ENCODE peak calls at places on chromosome 5, in five cellular contexts. One of them, this sample, is unnamed. For H3K4me1, the result is how much of the 10 kb centered on the place peaks cover.

GRCh38 chr5:154038241-154038603 is 488 bp downstream of the FAM114A2 start:
- DNase-seq in lower lobe of right lung: no peak
- DNase-seq in heart left ventricle: peak
- DNase-seq in tibial artery: no peak
- DNase-seq in uterus: peak
- DNase-seq in this sample: no peak

GRCh38 chr5:88772831-88773230 is 110.2 kb downstream of the MEF2C start:
- DNase-seq in tibial artery: no peak
- DNase-seq in lower lobe of right lung: no peak
- DNase-seq in heart left ventricle: no peak
- DNase-seq in uterus: no peak
- DNase-seq in this sample: no peak

GRCh38 chr5:61450170-61450815 is 118.2 kb downstream of the ZSWIM6 start:
- DNase-seq in uterus: no peak
- DNase-seq in tibial artery: no peak
- DNase-seq in heart left ventricle: no peak
- DNase-seq in lower lobe of right lung: no peak
- DNase-seq in this sample: no peak

GRCh38 chr5:62473209-62473608 is 60.6 kb downstream of the IPO11 start:
- DNase-seq in uterus: no peak
- DNase-seq in lower lobe of right lung: no peak
- DNase-seq in tibial artery: no peak
- DNase-seq in heart left ventricle: no peak
- DNase-seq in this sample: no peak

GRCh38 chr5:1176473-1177391 is 24.7 kb upstream of the SLC6A19 start:
- DNase-seq in heart left ventricle: peak
- DNase-seq in lower lobe of right lung: peak
- DNase-seq in uterus: no peak
- DNase-seq in tibial artery: no peak
- DNase-seq in this sample: peak

GRCh38 chr5:140324041-140324833 is 21.3 kb upstream of the PFDN1 start:
- DNase-seq in lower lobe of right lung: no peak
- DNase-seq in uterus: no peak
- DNase-seq in heart left ventricle: no peak
- DNase-seq in tibial artery: no peak
- DNase-seq in this sample: no peak

GRCh38 chr5:38695021-38695961 is 138.8 kb upstream of the LIFR start:
- DNase-seq in uterus: no peak
- DNase-seq in lower lobe of right lung: no peak
- DNase-seq in heart left ventricle: no peak
- DNase-seq in tibial artery: no peak
- DNase-seq in this sample: no peak

GRCh38 chr5:103428411-103428871 is 134.1 kb downstream of the NUDT12 start:
- DNase-seq in heart left ventricle: peak
- DNase-seq in lower lobe of right lung: no peak
- DNase-seq in tibial artery: no peak
- DNase-seq in uterus: no peak
- DNase-seq in this sample: peak

GRCh38 chr5:18992264-18992663 is 995.7 kb downstream of the CDH18 start:
- DNase-seq in heart left ventricle: no peak
- DNase-seq in tibial artery: no peak
- DNase-seq in lower lobe of right lung: no peak
- DNase-seq in uterus: no peak
- DNase-seq in this sample: no peak

GRCh38 chr5:96687812-96688453 is 25.8 kb downstream of the CAST start:
- DNase-seq in lower lobe of right lung: no peak
- DNase-seq in heart left ventricle: no peak
- DNase-seq in tibial artery: no peak
- DNase-seq in uterus: no peak
- DNase-seq in this sample: no peak

GRCh38 chr5:73540192-73540591 is 25.2 kb downstream of the ANKRA2 start:
- DNase-seq in tibial artery: no peak
- DNase-seq in lower lobe of right lung: no peak
- DNase-seq in uterus: no peak
- DNase-seq in heart left ventricle: no peak
- DNase-seq in this sample: no peak
- H3K4me1 ChIP-seq in tibial artery: under half
- H3K4me1 ChIP-seq in lower lobe of right lung: under half
- H3K4me1 ChIP-seq in uterus: under half
- H3K4me1 ChIP-seq in heart left ventricle: under half
- H3K4me1 ChIP-seq in this sample: under half

GRCh38 chr5:180869587-180869986 is 8.5 kb upstream of the ZFP62 start:
- DNase-seq in heart left ventricle: no peak
- DNase-seq in uterus: no peak
- DNase-seq in lower lobe of right lung: no peak
- DNase-seq in tibial artery: no peak
- DNase-seq in this sample: no peak

GRCh38 chr5:180868960-180869359 is 7.9 kb upstream of the ZFP62 start:
- DNase-seq in uterus: peak
- DNase-seq in tibial artery: peak
- DNase-seq in heart left ventricle: peak
- DNase-seq in lower lobe of right lung: peak
- DNase-seq in this sample: peak

GRCh38 chr5:180866296-180866695 is 5.2 kb upstream of the ZFP62 start:
- DNase-seq in tibial artery: no peak
- DNase-seq in lower lobe of right lung: no peak
- DNase-seq in uterus: no peak
- DNase-seq in heart left ventricle: no peak
- DNase-seq in this sample: no peak

GRCh38 chr5:180870669-180871068 is 9.6 kb upstream of the ZFP62 start:
- DNase-seq in tibial artery: no peak
- DNase-seq in heart left ventricle: no peak
- DNase-seq in lower lobe of right lung: no peak
- DNase-seq in uterus: no peak
- DNase-seq in this sample: no peak

GRCh38 chr5:180866985-180867384 is 5.9 kb upstream of the ZFP62 start:
- DNase-seq in uterus: no peak
- DNase-seq in tibial artery: no peak
- DNase-seq in heart left ventricle: no peak
- DNase-seq in lower lobe of right lung: no peak
- DNase-seq in this sample: no peak
- H3K4me3 ChIP-seq in uterus: no peak
- H3K4me3 ChIP-seq in tibial artery: no peak
- H3K4me3 ChIP-seq in heart left ventricle: no peak
- H3K4me3 ChIP-seq in lower lobe of right lung: no peak
- H3K4me3 ChIP-seq in this sample: no peak

DNA sequence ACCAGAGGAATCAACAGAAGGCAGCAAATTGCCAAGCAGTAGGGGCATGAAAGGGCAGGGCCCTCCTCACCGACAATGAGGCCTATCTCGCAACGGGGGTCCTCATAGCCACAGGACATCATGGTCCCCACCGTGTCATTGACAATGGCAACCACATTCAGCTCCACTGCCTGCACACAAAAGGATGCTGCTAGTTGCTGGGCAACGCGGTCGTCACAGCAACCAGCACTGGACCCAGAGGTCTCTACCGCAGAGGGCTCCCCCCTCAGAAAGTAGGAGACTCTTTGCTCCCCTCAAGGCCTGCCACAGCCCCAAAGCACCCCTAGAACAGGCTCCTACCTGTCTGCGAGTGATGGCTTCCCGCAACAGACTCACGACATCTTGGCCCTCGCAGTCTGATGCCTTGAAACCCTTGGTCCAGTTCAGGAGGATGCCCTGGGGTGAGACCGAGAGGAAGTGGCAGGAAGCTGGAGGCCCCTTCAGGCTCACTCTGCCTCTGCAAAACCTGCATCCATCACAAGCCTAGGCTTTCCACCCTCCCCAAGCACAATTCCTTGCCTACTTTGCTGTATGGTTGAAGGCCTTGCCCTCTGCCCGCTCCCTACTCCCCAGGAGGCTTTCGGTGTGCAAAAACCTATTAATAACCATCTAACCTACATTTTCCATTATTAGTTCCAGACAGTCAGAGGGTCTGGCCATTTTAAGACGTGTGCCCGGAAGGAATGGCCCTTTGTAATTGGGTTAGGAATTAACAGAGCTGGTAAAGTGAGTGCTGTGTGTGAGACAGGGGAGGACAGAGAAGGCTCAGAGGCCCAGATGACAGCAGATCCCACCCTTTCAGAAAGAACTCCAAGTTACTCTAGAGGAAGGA is 15.2 kb downstream of the HK3 start:
- DNase-seq in uterus: no peak
- DNase-seq in heart left ventricle: no peak
- DNase-seq in tibial artery: no peak
- DNase-seq in lower lobe of right lung: peak
- DNase-seq in this sample: no peak
- TF ChIP-seq CTCF in uterus: no peak
- TF ChIP-seq CTCF in heart left ventricle: no peak
- TF ChIP-seq CTCF in tibial artery: no peak
- TF ChIP-seq CTCF in lower lobe of right lung: no peak
- TF ChIP-seq CTCF in this sample: no peak

DNA sequence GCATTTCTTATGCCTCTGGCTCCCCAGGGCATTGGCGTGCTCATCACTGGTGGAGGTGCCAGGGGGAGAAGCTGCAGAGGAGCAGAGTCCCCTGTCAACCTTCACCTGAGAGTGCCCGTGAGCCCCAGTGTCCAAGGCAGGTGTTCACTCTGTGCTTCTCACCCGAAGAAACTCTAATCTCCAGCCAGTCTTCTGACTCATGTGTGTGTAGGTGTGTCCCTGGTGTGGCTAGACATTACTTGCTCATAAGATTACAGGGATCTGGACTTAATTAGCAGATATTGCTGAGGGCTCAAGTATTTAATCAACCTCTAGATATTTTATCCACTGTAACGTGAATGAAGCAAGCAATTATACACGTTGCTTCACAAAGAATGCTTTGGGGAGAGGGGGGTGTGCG is 72.5 kb downstream of the MED10 start:
- DNase-seq in lower lobe of right lung: no peak
- DNase-seq in heart left ventricle: no peak
- DNase-seq in uterus: no peak
- DNase-seq in tibial artery: no peak
- DNase-seq in this sample: no peak
- H3K4me1 ChIP-seq in lower lobe of right lung: under half
- H3K4me1 ChIP-seq in heart left ventricle: under half
- H3K4me1 ChIP-seq in uterus: under half
- H3K4me1 ChIP-seq in tibial artery: under half
- H3K4me1 ChIP-seq in this sample: under half

GRCh38 chr5:14209836-14210235 is 66.7 kb downstream of the TRIO start:
- DNase-seq in tibial artery: no peak
- DNase-seq in lower lobe of right lung: no peak
- DNase-seq in uterus: no peak
- DNase-seq in heart left ventricle: no peak
- DNase-seq in this sample: no peak
- H3K4me3 ChIP-seq in tibial artery: no peak
- H3K4me3 ChIP-seq in lower lobe of right lung: no peak
- H3K4me3 ChIP-seq in uterus: no peak
- H3K4me3 ChIP-seq in heart left ventricle: no peak
- H3K4me3 ChIP-seq in this sample: no peak

GRCh38 chr5:157324237-157324636 is 58.3 kb downstream of the CYFIP2 start:
- DNase-seq in heart left ventricle: no peak
- DNase-seq in lower lobe of right lung: no peak
- DNase-seq in uterus: no peak
- DNase-seq in tibial artery: no peak
- DNase-seq in this sample: no peak
- TF ChIP-seq CTCF in heart left ventricle: no peak
- TF ChIP-seq CTCF in lower lobe of right lung: peak
- TF ChIP-seq CTCF in uterus: no peak
- TF ChIP-seq CTCF in tibial artery: no peak
- TF ChIP-seq CTCF in this sample: no peak

DNA sequence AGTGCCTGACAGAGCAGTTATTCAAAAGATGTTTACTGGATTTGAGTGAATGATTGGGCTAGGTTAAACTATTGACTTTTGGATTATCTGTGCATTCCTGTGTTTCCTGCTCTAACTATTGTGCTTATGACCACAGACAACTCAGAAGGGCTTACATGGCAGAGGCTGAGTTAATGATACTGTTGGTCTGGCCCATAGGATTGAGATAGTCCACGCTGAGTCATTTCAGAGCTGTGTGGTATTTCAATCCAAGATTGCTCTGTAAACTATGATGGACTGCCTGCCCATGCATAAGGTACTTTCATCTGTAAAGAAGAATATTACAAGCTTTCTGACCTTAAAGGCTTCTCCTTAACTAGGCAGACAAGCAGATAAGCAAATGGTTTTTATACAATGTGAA is 49.1 kb upstream of the SLIT3 start:
- DNase-seq in tibial artery: no peak
- DNase-seq in heart left ventricle: no peak
- DNase-seq in lower lobe of right lung: no peak
- DNase-seq in uterus: no peak
- DNase-seq in this sample: no peak
- H3K4me1 ChIP-seq in tibial artery: under half
- H3K4me1 ChIP-seq in heart left ventricle: under half
- H3K4me1 ChIP-seq in lower lobe of right lung: under half
- H3K4me1 ChIP-seq in uterus: under half
- H3K4me1 ChIP-seq in this sample: under half

GRCh38 chr5:68215208-68215887 is at the start of gene PIK3R1:
- DNase-seq in lower lobe of right lung: peak
- DNase-seq in uterus: peak
- DNase-seq in tibial artery: peak
- DNase-seq in heart left ventricle: peak
- DNase-seq in this sample: peak

GRCh38 chr5:68216737-68217231 is 1.2 kb downstream of the PIK3R1 start:
- DNase-seq in lower lobe of right lung: no peak
- DNase-seq in tibial artery: no peak
- DNase-seq in uterus: no peak
- DNase-seq in heart left ventricle: no peak
- DNase-seq in this sample: no peak

GRCh38 chr5:68220260-68220659 is 4.7 kb downstream of the PIK3R1 start:
- DNase-seq in heart left ventricle: no peak
- DNase-seq in uterus: no peak
- DNase-seq in tibial artery: no peak
- DNase-seq in lower lobe of right lung: no peak
- DNase-seq in this sample: no peak

GRCh38 chr5:68215888-68216736 is 556 bp downstream of the PIK3R1 start:
- DNase-seq in lower lobe of right lung: peak
- DNase-seq in heart left ventricle: peak
- DNase-seq in tibial artery: peak
- DNase-seq in uterus: peak
- DNase-seq in this sample: peak

DNA sequence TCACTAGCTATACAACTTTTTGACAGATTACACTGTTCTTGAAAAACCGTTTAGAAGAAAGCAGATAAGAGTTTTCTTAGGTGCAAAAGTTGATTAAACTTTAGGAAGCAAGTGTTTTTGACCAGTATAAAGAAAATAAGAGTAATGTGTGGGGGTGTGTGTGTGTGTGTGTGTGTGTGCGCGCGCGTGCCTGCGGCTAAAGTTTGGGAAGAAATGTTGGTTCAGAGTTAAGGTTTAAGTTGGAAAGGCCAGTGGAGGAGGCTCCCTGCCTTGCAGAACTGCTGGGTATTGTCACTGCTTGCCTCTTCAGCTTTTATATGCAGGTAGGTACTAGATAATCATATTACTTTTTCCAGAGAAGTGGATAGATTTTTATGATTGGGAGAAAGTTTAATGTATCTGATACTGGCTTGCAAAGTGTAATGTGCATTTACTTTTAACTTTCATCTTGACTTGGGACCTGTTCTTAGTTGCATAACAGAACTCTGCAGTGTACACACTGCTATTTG is 2.0 kb downstream of the PIK3R1 start:
- DNase-seq in heart left ventricle: no peak
- DNase-seq in uterus: no peak
- DNase-seq in tibial artery: no peak
- DNase-seq in lower lobe of right lung: no peak
- DNase-seq in this sample: no peak
- H3K4me3 ChIP-seq in heart left ventricle: peak
- H3K4me3 ChIP-seq in uterus: peak
- H3K4me3 ChIP-seq in tibial artery: peak
- H3K4me3 ChIP-seq in lower lobe of right lung: peak
- H3K4me3 ChIP-seq in this sample: peak